ENCODE peak calls at places on chromosomes 12 and 14, in five cellular contexts. W is NCI-H510A, D is frontal cortex, R is IMR-90, I is NCI-H1105 treated with DMSO at 0.1 percent for 48 hours. P is an unnamed sample.
A peak's percentile ranks its signal among the peaks of the same experiment; 100 is the strongest.

GRCh38 chr12:9707356-9707755 is 25.5 kb downstream of the CLECL1 start:
- DNase-seq in W (no peak), D (no peak), R (no peak), I (no peak), P (no peak)

GRCh38 chr12:5511256-5511643 is 79.3 kb downstream of the NTF3 start:
- DNase-seq in W (no peak), D (no peak), R (no peak), I (no peak), P (no peak)

GRCh38 chr14:95321201-95321600 is 1.5 kb upstream of the CLMN start:
- DNase-seq in W (no peak), D (no peak), R (no peak), I (no peak), P (no peak)

GRCh38 chr12:115998789-115999478 is 278.6 kb downstream of the MED13L start:
- DNase-seq in W (no peak), D (no peak), R (peak; percentile 9), I (no peak), P (no peak)

GRCh38 chr14:104726600-104727451 is 2.8 kb downstream of the ADSS1 start:
- DNase-seq in W (no peak), D (no peak), R (no peak), I (no peak), P (no peak)

GRCh38 chr12:73612571-73612970 is 925.1 kb upstream of the ATXN7L3B start:
- DNase-seq in W (no peak), D (no peak), R (no peak), I (no peak), P (no peak)

GRCh38 chr12:71354871-71355270 is 84.7 kb upstream of the LGR5 start:
- DNase-seq in W (no peak), D (no peak), R (no peak), I (no peak), P (no peak)

GRCh38 chr12:94127239-94128131 is 20.9 kb upstream of the PLXNC1 start:
- DNase-seq in W (no peak), D (no peak), R (no peak), I (no peak), P (no peak)

GRCh38 chr14:106378191-106378590 is 851.8 kb downstream of the TMEM121 start:
- DNase-seq in W (no peak), D (no peak), R (no peak), I (no peak), P (no peak)

GRCh38 chr12:116432321-116432750 is 126.8 kb upstream of the MAP1LC3B2 start:
- DNase-seq in W (no peak), D (no peak), R (peak; percentile 50), I (no peak), P (no peak)

GRCh38 chr12:54173066-54173726 is 15.6 kb downstream of the SMUG1 start:
- DNase-seq in W (no peak), D (peak; percentile 57), R (no peak), I (peak; percentile 45), P (no peak)

GRCh38 chr12:70032076-70032475 is 207.0 kb downstream of the MYRFL start:
- DNase-seq in W (no peak), D (no peak), R (no peak), I (no peak), P (no peak)

GRCh38 chr12:128365032-128365431 is 98.1 kb downstream of the TMEM132C start:
- DNase-seq in W (no peak), D (no peak), R (no peak), I (no peak), P (no peak)

GRCh38 chr12:6752181-6752930 is 585 bp downstream of the MLF2 start:
- DNase-seq in W (no peak), D (peak; percentile 49), R (peak; percentile 62), I (peak; percentile 41), P (no peak)

GRCh38 chr12:14395059-14395778 is 29.7 kb downstream of the ATF7IP start:
- DNase-seq in W (no peak), D (no peak), R (no peak), I (peak; percentile 34), P (no peak)

GRCh38 chr12:66288121-66288520 is 14.2 kb upstream of the HELB start:
- DNase-seq in W (no peak), D (no peak), R (no peak), I (no peak), P (no peak)

GRCh38 chr12:27226319-27226984 is 17.6 kb upstream of the STK38L start:
- DNase-seq in W (no peak), D (no peak), R (no peak), I (peak; percentile 60), P (no peak)

GRCh38 chr14:87102979-87103378 is 890.0 kb downstream of the GALC start:
- DNase-seq in W (no peak), D (no peak), R (peak; percentile 11), I (no peak), P (no peak)

GRCh38 chr12:114167431-114167830 is 201.3 kb upstream of the RBM19 start:
- DNase-seq in W (no peak), D (no peak), R (peak; percentile 60), I (no peak), P (no peak)

GRCh38 chr12:21818627-21819026 is 44.1 kb upstream of the KCNJ8 start:
- DNase-seq in W (no peak), D (no peak), R (peak; percentile 73), I (peak; percentile 68), P (no peak)

GRCh38 chr14:56995010-56995409 is 184.7 kb upstream of the OTX2 start:
- DNase-seq in W (no peak), D (no peak), R (no peak), I (no peak), P (peak; percentile 45)

GRCh38 chr14:68076451-68076850 is 256.9 kb downstream of the RAD51B start:
- DNase-seq in W (no peak), D (no peak), R (peak; percentile 67), I (no peak), P (no peak)

GRCh38 chr12:109793411-109793810 is 39.8 kb downstream of the TRPV4 start:
- DNase-seq in W (no peak), D (no peak), R (no peak), I (no peak), P (no peak)

GRCh38 chr14:93960774-93961438 is 15.5 kb downstream of the ASB2 start:
- DNase-seq in W (no peak), D (no peak), R (no peak), I (no peak), P (no peak)